ENCODE peak calls at places on chromosomes 16 and 17, in ten cellular contexts. A, E, U, C, J, P, V, D, Q and X are unnamed samples.
A peak's percentile ranks its signal among the peaks of the same experiment; 100 is the strongest.

GRCh38 chr17:21132428-21132827 is 5.7 kb downstream of the DHRS7B start:
- DNase-seq in A (no peak), E (no peak), U (no peak), C (no peak), J (no peak), P (no peak), V (no peak), D (no peak), Q (no peak), X (peak; percentile 18)

GRCh38 chr17:18850679-18851078 is 7.3 kb upstream of the PRPSAP2 start:
- DNase-seq in A (no peak), E (no peak), U (no peak), C (no peak), J (peak; percentile 19), P (no peak), V (no peak), D (no peak), Q (no peak), X (no peak)

GRCh38 chr16:73354426-73354825 is 306.5 kb upstream of the ZFHX3 start:
- DNase-seq in A (no peak), E (no peak), U (no peak), C (no peak), J (no peak), P (peak; percentile 28), V (no peak), D (no peak), Q (no peak), X (no peak)

GRCh38 chr17:2174471-2175293 is 119.8 kb downstream of the HIC1 start:
- DNase-seq in A (peak; percentile 86), E (no peak), U (peak; percentile 90), C (peak; percentile 80), J (peak; percentile 77), P (no peak), V (no peak), D (no peak), Q (peak; percentile 100), X (peak; percentile 95)

GRCh38 chr16:67548265-67549126 is 13.8 kb upstream of the CTCF start:
- DNase-seq in A (no peak), E (no peak), U (no peak), C (no peak), J (no peak), P (no peak), V (peak; percentile 58), D (no peak), Q (no peak), X (no peak)

GRCh38 chr17:42194133-42194899 is at the start of gene GHDC:
- DNase-seq in A (peak; percentile 50), E (peak; percentile 83), U (peak; percentile 79), C (peak; percentile 77), J (peak; percentile 79), P (peak; percentile 75), V (peak; percentile 74), D (peak; percentile 57), Q (peak; percentile 76), X (peak; percentile 70)

GRCh38 chr17:74334393-74335039 is 8.5 kb downstream of the KIF19 start:
- DNase-seq in A (no peak), E (no peak), U (no peak), C (no peak), J (peak; percentile 4), P (no peak), V (no peak), D (no peak), Q (no peak), X (no peak)

GRCh38 chr17:81030726-81031570 is 4.0 kb upstream of the BAIAP2 start:
- DNase-seq in A (no peak), E (no peak), U (no peak), C (no peak), J (no peak), P (no peak), V (no peak), D (no peak), Q (no peak), X (no peak)

GRCh38 chr17:1966274-1967086 is 58.7 kb downstream of the RTN4RL1 start:
- DNase-seq in A (no peak), E (no peak), U (no peak), C (no peak), J (no peak), P (no peak), V (no peak), D (no peak), Q (no peak), X (no peak)

GRCh38 chr17:2214887-2215615 is 88.5 kb downstream of the SMG6 start:
- DNase-seq in A (peak; percentile 69), E (no peak), U (peak; percentile 64), C (no peak), J (no peak), P (no peak), V (no peak), D (no peak), Q (peak; percentile 90), X (peak; percentile 67)

GRCh38 chr17:39098474-39099090 is 52.9 kb downstream of the PLXDC1 start:
- DNase-seq in A (no peak), E (no peak), U (no peak), C (peak; percentile 26), J (no peak), P (no peak), V (peak; percentile 17), D (no peak), Q (no peak), X (no peak)

GRCh38 chr16:23333034-23333579 is 31.0 kb downstream of the SCNN1B start:
- DNase-seq in A (peak; percentile 70), E (no peak), U (no peak), C (no peak), J (no peak), P (peak; percentile 31), V (no peak), D (no peak), Q (no peak), X (peak; percentile 8)

GRCh38 chr17:74852237-74853047 is 7.2 kb downstream of the GRIN2C start:
- DNase-seq in A (peak; percentile 73), E (peak; percentile 76), U (no peak), C (no peak), J (peak; percentile 69), P (no peak), V (no peak), D (peak; percentile 31), Q (no peak), X (no peak)

GRCh38 chr17:72790194-72790593 is 302.3 kb downstream of the SLC39A11 start:
- DNase-seq in A (no peak), E (no peak), U (no peak), C (no peak), J (no peak), P (no peak), V (no peak), D (no peak), Q (no peak), X (no peak)

GRCh38 chr16:88528902-88529318 is 41.3 kb upstream of the ZC3H18 start:
- DNase-seq in A (no peak), E (no peak), U (no peak), C (no peak), J (no peak), P (no peak), V (no peak), D (no peak), Q (no peak), X (no peak)

GRCh38 chr17:60077226-60077625 is 1.5 kb downstream of the HEATR6 start:
- DNase-seq in A (no peak), E (no peak), U (no peak), C (no peak), J (no peak), P (no peak), V (no peak), D (no peak), Q (peak; percentile 24), X (no peak)

GRCh38 chr16:87661561-87661960 is 59.3 kb downstream of the JPH3 start:
- DNase-seq in A (peak; percentile 56), E (peak; percentile 41), U (peak; percentile 54), C (no peak), J (peak; percentile 35), P (no peak), V (peak; percentile 36), D (no peak), Q (peak; percentile 41), X (peak; percentile 36)